ENCODE peak calls at places on chromosomes 4 and X, in six cellular contexts. H is astrocyte, M is endothelial cell of umbilical vein, X is HepG2, T is PC-9, B is GM23248. S is an unnamed sample.

GRCh38 chr4:47468686-47469365 is 5.3 kb upstream of the COMMD8 start:
- DNase-seq in X (no peak), H (peak; percentile 81), T (no peak), B (peak; percentile 59), M (no peak), S (no peak)

GRCh38 chr4:176261481-176261880 is 7.5 kb downstream of the ASB5 start:
- DNase-seq in X (no peak), B (peak; percentile 44), T (no peak), M (no peak), H (no peak), S (no peak)

GRCh38 chrX:130691576-130691975 is 211.4 kb downstream of the ENOX2 start:
- DNase-seq in T (peak; percentile 56), M (peak; percentile 61), X (no peak), H (no peak), B (no peak), S (peak; percentile 4)

GRCh38 chr4:721261-722171 is 15.9 kb downstream of the PCGF3 start:
- DNase-seq in B (peak; percentile 76), H (no peak), M (peak; percentile 53), T (no peak), X (no peak), S (no peak)

GRCh38 chrX:20789103-20789502 is 522.4 kb upstream of the RPS6KA3 start:
- DNase-seq in T (no peak), M (no peak), X (peak; percentile 12), H (no peak), B (no peak), S (no peak)

GRCh38 chrX:258291-259040 is 22.7 kb upstream of the PLCXD1 start:
- DNase-seq in X (no peak), T (no peak), M (no peak), H (no peak), B (no peak), S (no peak)

GRCh38 chr4:163694385-163694784 is 199.9 kb downstream of the TMA16 start:
- DNase-seq in H (peak; percentile 88), M (no peak), B (no peak), X (no peak), T (no peak), S (peak; percentile 77)

GRCh38 chr4:53273726-53274125 is 92.1 kb downstream of the SCFD2 start:
- DNase-seq in X (no peak), M (no peak), B (peak; percentile 80), H (peak; percentile 59), T (no peak), S (no peak)

DNA sequence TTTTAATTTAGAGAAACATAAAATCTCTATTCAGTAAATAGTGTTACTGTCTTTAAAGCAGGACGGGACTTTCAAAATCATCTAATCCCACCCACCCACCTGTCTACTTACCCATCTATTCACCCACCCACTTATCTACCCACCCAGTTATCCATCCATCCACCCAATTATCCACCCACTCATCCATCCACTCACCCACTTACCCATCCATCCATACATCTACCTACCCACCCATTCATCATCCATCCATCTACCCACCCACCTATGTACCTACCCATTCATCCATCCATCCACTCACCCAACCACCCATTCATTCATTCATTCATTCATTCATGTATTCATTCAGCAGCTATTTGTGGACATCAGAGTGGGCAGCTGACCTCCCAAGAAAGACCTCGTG is 30.6 kb downstream of the MAN2B2 start:
- DNase-seq in H (no peak), B (no peak), T (no peak), M (no peak), X (no peak), S (no peak)
- TF ChIP-seq EZH2 in H (no peak), B (no peak), T (no peak), M (no peak), X (no peak), S (no peak)

GRCh38 chr4:83152771-83153170 is 38.2 kb upstream of the PLAC8 start:
- DNase-seq in H (no peak), X (no peak), T (no peak), M (peak; percentile 67), B (peak; percentile 21), S (no peak)
- H3K4me2 ChIP-seq in H (no peak overlapping the region), X (no peak overlapping the region), T (no peak overlapping the region), M (no peak overlapping the region), B (no peak overlapping the region), S (no peak overlapping the region)

DNA sequence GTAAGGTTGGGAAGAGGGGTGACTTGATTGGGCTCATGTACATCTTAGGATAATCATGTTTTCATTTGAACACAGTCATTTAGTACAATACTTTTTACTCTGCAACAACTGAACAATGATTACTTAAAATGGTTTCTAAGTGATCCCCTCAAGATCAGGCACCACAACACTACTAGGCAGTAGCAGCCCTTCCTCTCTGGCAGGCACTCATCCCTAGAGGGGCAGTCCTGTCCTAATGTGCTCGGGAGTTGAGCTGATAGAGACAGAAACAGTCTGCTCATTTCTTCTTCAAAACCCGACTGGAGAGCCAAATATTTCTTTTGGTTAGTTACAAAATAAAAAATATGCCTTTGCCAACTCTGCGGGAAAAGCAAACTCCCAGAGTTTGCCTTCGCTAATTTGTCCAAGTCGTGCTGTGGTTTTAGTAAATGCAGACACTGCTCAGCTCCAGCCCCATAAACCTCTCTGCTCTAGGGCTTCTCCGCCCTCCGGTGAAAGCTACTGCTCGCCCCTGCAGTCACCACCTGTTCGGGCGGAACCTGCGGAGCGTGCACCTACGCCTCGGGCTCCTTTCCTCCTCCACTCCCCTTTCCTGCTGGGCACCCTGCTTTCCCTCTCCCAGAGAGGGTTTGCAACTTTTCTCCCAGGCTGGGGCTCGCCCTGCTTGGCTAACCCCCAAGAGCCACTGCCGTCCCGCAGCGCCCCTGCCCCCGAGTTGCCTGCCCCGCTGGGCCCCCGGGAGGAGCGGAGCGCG is 524 bp upstream of the NPNT start:
- DNase-seq in B (peak; percentile 8), T (no peak), X (no peak), H (peak; percentile 32), M (no peak), S (peak; percentile 63)
- TF ChIP-seq EZH2 in B (no peak), T (no peak), X (no peak), H (no peak), M (peak; percentile 6), S (no peak)

GRCh38 chr4:14857986-14858385 is 144.3 kb upstream of the CPEB2 start:
- DNase-seq in M (no peak), B (no peak), X (no peak), T (no peak), H (no peak), S (no peak)

GRCh38 chr4:14857475-14857874 is 144.8 kb upstream of the CPEB2 start:
- DNase-seq in X (no peak), H (no peak), B (no peak), T (no peak), M (no peak), S (no peak)

GRCh38 chr4:14856927-14857220 is 145.4 kb upstream of the CPEB2 start:
- DNase-seq in H (no peak), M (no peak), X (no peak), B (no peak), T (no peak), S (no peak)

GRCh38 chr4:14855719-14856075 is 146.6 kb upstream of the CPEB2 start:
- DNase-seq in T (no peak), H (no peak), X (no peak), M (no peak), B (no peak), S (no peak)

GRCh38 chr4:14856076-14856926 is 146.0 kb upstream of the CPEB2 start:
- DNase-seq in M (peak; percentile 35), B (peak; percentile 98), T (peak; percentile 94), H (peak; percentile 100), X (peak; percentile 4), S (peak; percentile 94)
- H3K4me2 ChIP-seq in M (no peak overlapping the region), B (peak overlapping the region; percentile 45), T (peak overlapping the region; percentile 36), H (peak overlapping the region; percentile 58), X (no peak overlapping the region), S (peak overlapping the region; percentile 56)

GRCh38 chr4:1794809-1795303 is 1.8 kb downstream of the FGFR3 start:
- DNase-seq in T (no peak), B (no peak), X (no peak), H (no peak), M (no peak), S (no peak)
- TF ChIP-seq EZH2 in T (peak; percentile 99), B (peak; percentile 57), X (no peak), H (peak; percentile 44), M (peak; percentile 67), S (no peak)